ENCODE peak calls at places on chromosomes 1 and 21, in six cellular contexts. S, F, L, M, C and Z are unnamed samples.
A peak's percentile ranks its signal among the peaks of the same experiment; 100 is the strongest.

GRCh38 chr1:183243190-183244065 is 57.4 kb downstream of the LAMC2 start:
- DNase-seq in S (peak; percentile 71), F (no peak), L (no peak), M (peak; percentile 14), C (peak; percentile 67), Z (peak; percentile 91)

GRCh38 chr1:228799929-228800328 is 64.7 kb downstream of the RHOU start:
- DNase-seq in S (no peak), F (no peak), L (no peak), M (no peak), C (no peak), Z (no peak)

GRCh38 chr1:94554611-94555010 is 13.1 kb upstream of the F3 start:
- DNase-seq in S (no peak), F (no peak), L (no peak), M (no peak), C (no peak), Z (no peak)

GRCh38 chr1:116724765-116725375 is 29.4 kb upstream of the CD2 start:
- DNase-seq in S (peak; percentile 85), F (peak; percentile 75), L (peak; percentile 51), M (peak; percentile 67), C (no peak), Z (no peak)

GRCh38 chr1:151994956-151995355 is 1.3 kb upstream of the S100A10 start:
- DNase-seq in S (peak; percentile 94), F (no peak), L (no peak), M (peak; percentile 23), C (no peak), Z (no peak)

GRCh38 chr1:64240209-64240608 is 36.8 kb downstream of the UBE2U start:
- DNase-seq in S (peak; percentile 56), F (no peak), L (no peak), M (no peak), C (no peak), Z (no peak)

GRCh38 chr1:169595764-169596711 is 9.8 kb upstream of the F5 start:
- DNase-seq in S (peak; percentile 24), F (no peak), L (no peak), M (no peak), C (no peak), Z (no peak)

GRCh38 chr1:165824269-165824643 is 3.2 kb upstream of the UCK2 start:
- DNase-seq in S (peak; percentile 14), F (no peak), L (no peak), M (no peak), C (no peak), Z (no peak)

GRCh38 chr21:40200962-40201361 is 333.7 kb downstream of the PCP4 start:
- DNase-seq in S (peak; percentile 72), F (no peak), L (no peak), M (no peak), C (no peak), Z (no peak)

GRCh38 chr21:43893536-43894205 is 28.6 kb downstream of the AGPAT3 start:
- DNase-seq in S (no peak), F (no peak), L (no peak), M (no peak), C (no peak), Z (no peak)

GRCh38 chr1:180428782-180429695 is 73.3 kb downstream of the ACBD6 start:
- DNase-seq in S (no peak), F (no peak), L (no peak), M (no peak), C (no peak), Z (no peak)

GRCh38 chr1:14543191-14543849 is 55.2 kb upstream of the KAZN start:
- DNase-seq in S (peak; percentile 38), F (no peak), L (no peak), M (no peak), C (no peak), Z (no peak)

GRCh38 chr1:24931481-24932221 is 1.6 kb upstream of the RUNX3 start:
- DNase-seq in S (no peak), F (no peak), L (no peak), M (no peak), C (no peak), Z (no peak)

GRCh38 chr1:110326826-110327225 is 12.4 kb upstream of the RBM15 start:
- DNase-seq in S (no peak), F (no peak), L (no peak), M (no peak), C (no peak), Z (no peak)

GRCh38 chr1:17561252-17561558 is 21.7 kb downstream of the ARHGEF10L start:
- DNase-seq in S (no peak), F (no peak), L (no peak), M (no peak), C (no peak), Z (no peak)

GRCh38 chr21:28776251-28776650 is 216.4 kb downstream of the LTN1 start:
- DNase-seq in S (no peak), F (no peak), L (no peak), M (no peak), C (no peak), Z (no peak)

GRCh38 chr1:22250724-22251123 is 107.8 kb upstream of the WNT4 start:
- DNase-seq in S (peak; percentile 7), F (no peak), L (no peak), M (no peak), C (no peak), Z (no peak)

GRCh38 chr1:215894617-215895016 is 327.5 kb downstream of the KCTD3 start:
- DNase-seq in S (no peak), F (no peak), L (no peak), M (no peak), C (no peak), Z (no peak)

GRCh38 chr1:221868894-221869293 is 127.0 kb upstream of the DUSP10 start:
- DNase-seq in S (peak; percentile 78), F (no peak), L (no peak), M (no peak), C (no peak), Z (no peak)

GRCh38 chr1:19814681-19815503 is at the start of gene RNF186:
- DNase-seq in S (no peak), F (no peak), L (no peak), M (peak; percentile 94), C (no peak), Z (no peak)

GRCh38 chr1:219498666-219499065 is 114.2 kb downstream of the ZC3H11B start:
- DNase-seq in S (peak; percentile 79), F (no peak), L (no peak), M (no peak), C (no peak), Z (no peak)

GRCh38 chr1:149848811-149849210 is 50.6 kb upstream of the BOLA1 start:
- DNase-seq in S (peak; percentile 33), F (no peak), L (no peak), M (no peak), C (no peak), Z (no peak)

GRCh38 chr1:118821801-118822200 is 166.3 kb downstream of the TBX15 start:
- DNase-seq in S (no peak), F (no peak), L (no peak), M (no peak), C (no peak), Z (no peak)

GRCh38 chr1:198856601-198857000 is 217.8 kb downstream of the PTPRC start:
- DNase-seq in S (no peak), F (no peak), L (no peak), M (no peak), C (no peak), Z (no peak)

GRCh38 chr21:44738621-44739020 is 27.2 kb upstream of the TSPEAR start:
- DNase-seq in S (no peak), F (no peak), L (no peak), M (no peak), C (no peak), Z (no peak)

GRCh38 chr21:40950970-40951369 is 104.0 kb upstream of the DSCAM start:
- DNase-seq in S (no peak), F (no peak), L (no peak), M (no peak), C (no peak), Z (no peak)

GRCh38 chr21:39221282-39221996 is 38.2 kb upstream of the PSMG1 start:
- DNase-seq in S (no peak), F (no peak), L (no peak), M (no peak), C (no peak), Z (no peak)

GRCh38 chr1:235138821-235139220 is 10.2 kb upstream of the TOMM20 start:
- DNase-seq in S (no peak), F (no peak), L (no peak), M (no peak), C (no peak), Z (no peak)
- H3K27me3 ChIP-seq in S (no peaks in the 10 kb centered on the region), F (no peaks in the 10 kb centered on the region), L (no peaks in the 10 kb centered on the region), M (no peaks in the 10 kb centered on the region), C (no peaks in the 10 kb centered on the region), Z (no peaks in the 10 kb centered on the region)

GRCh38 chr1:112510340-112510739 is 1.6 kb downstream of the WNT2B start:
- DNase-seq in S (no peak), F (no peak), L (no peak), M (no peak), C (no peak), Z (no peak)
- H3K4me3 ChIP-seq in S (no peak overlapping the region), F (no peak overlapping the region), L (no peak overlapping the region), M (no peak overlapping the region), C (no peak overlapping the region), Z (no peak overlapping the region)

GRCh38 chr1:30840904-30841598 is 67.5 kb downstream of the SDC3 start:
- DNase-seq in S (no peak), F (no peak), L (peak; percentile 35), M (no peak), C (peak; percentile 63), Z (peak; percentile 69)
- H3K27me3 ChIP-seq in S (peaks cover 83% of the 10 kb centered on the region), F (no peaks in the 10 kb centered on the region), L (peaks cover 51% of the 10 kb centered on the region), M (no peaks in the 10 kb centered on the region), C (no peaks in the 10 kb centered on the region), Z (no peaks in the 10 kb centered on the region)

DNA sequence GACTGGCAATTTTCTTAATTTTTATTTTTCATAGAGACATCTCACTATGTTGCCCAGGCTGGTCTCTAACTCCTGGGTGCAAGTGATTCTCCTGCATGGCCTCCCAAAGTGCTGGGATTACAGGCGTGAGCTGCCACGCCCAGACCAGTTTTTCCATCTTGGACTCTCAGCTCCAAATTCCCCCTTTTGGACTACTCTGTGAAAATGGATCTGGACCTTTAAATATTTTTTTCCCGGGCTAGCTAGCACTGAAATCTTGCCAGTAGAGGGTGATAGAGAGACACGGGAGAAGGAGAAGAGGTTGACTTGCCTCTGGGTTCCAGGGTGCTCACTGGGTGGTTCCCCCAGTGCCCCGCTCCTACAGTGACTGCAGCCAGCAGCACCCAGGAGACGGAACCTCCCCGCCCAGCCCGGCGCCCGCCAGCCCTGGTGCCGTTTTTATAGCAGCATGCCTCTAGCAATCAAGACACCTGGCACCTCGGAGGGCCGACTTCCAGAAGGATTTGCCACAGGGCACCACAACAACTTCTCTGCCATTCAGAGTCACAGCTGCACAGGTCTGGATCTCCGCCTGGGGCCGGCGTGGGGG is 34.7 kb upstream of the SCCPDH start:
- DNase-seq in S (peak; percentile 96), F (no peak), L (peak; percentile 37), M (peak; percentile 67), C (peak; percentile 54), Z (peak; percentile 55)
- H3K4me3 ChIP-seq in S (peak overlapping the region; percentile 70), F (no peak overlapping the region), L (peak overlapping the region; percentile 60), M (peak overlapping the region; percentile 41), C (peak overlapping the region; percentile 50), Z (peak overlapping the region; percentile 47)

DNA sequence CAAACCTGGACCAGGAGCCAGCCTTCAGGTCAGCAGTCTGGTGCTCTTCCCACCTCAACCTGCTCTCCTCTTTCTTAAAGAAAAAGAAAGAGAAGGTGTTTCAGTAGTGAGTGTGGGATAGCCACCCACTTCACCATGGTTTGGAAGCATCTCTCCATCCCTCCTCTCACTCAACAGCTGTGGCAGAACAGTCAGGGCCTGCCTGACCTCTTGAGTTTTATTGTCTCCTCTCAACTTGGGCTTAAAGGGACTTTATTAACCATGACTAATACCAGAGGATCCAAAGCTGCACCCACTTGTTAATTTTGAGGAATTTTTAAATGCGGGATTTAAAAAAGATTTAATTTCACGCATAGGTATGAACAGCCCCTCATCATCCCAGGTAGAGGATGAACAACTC is 570 bp upstream of the VASH2 start:
- DNase-seq in S (no peak), F (no peak), L (no peak), M (no peak), C (no peak), Z (no peak)
- H3K27me3 ChIP-seq in S (peaks cover 42% of the 10 kb centered on the region), F (peaks cover 6% of the 10 kb centered on the region), L (peaks cover 25% of the 10 kb centered on the region), M (no peaks in the 10 kb centered on the region), C (peaks cover 24% of the 10 kb centered on the region), Z (no peaks in the 10 kb centered on the region)

GRCh38 chr1:160709715-160710114 is 1.9 kb downstream of the CD48 start:
- DNase-seq in S (no peak), F (no peak), L (no peak), M (no peak), C (no peak), Z (no peak)
- H3K4me3 ChIP-seq in S (no peak overlapping the region), F (peak overlapping the region; percentile 69), L (no peak overlapping the region), M (no peak overlapping the region), C (no peak overlapping the region), Z (no peak overlapping the region)